ENCODE peak calls at places on chromosomes 3 and 15, in nine cellular contexts. One of them, this sample, is unnamed.

GRCh38 chr3:127200086-127200691 is 7.3 kb downstream of the PRR23E start:
- DNase-seq in cardiac septum: no peak
- DNase-seq in RWPE1: no peak
- DNase-seq in nephron progenitor cell: no peak
- DNase-seq in RPMI7951: no peak
- DNase-seq in fibroblast of villous mesenchyme: no peak
- DNase-seq in T-helper 9 cell: no peak
- DNase-seq in GM10248: peak
- DNase-seq in MCF 10A: no peak
- DNase-seq in this sample: no peak

GRCh38 chr3:72891053-72891855 is 3.4 kb downstream of the GXYLT2 start:
- DNase-seq in cardiac septum: no peak
- DNase-seq in GM10248: no peak
- DNase-seq in RWPE1: no peak
- DNase-seq in RPMI7951: peak
- DNase-seq in nephron progenitor cell: peak
- DNase-seq in MCF 10A: peak
- DNase-seq in fibroblast of villous mesenchyme: peak
- DNase-seq in T-helper 9 cell: no peak
- DNase-seq in this sample: no peak

GRCh38 chr3:148735597-148735996 is 37.9 kb downstream of the AGTR1 start:
- DNase-seq in cardiac septum: no peak
- DNase-seq in T-helper 9 cell: no peak
- DNase-seq in GM10248: no peak
- DNase-seq in RPMI7951: no peak
- DNase-seq in nephron progenitor cell: no peak
- DNase-seq in MCF 10A: no peak
- DNase-seq in RWPE1: no peak
- DNase-seq in fibroblast of villous mesenchyme: no peak
- DNase-seq in this sample: no peak

GRCh38 chr3:94440767-94441493 is 378.1 kb downstream of the NSUN3 start:
- DNase-seq in fibroblast of villous mesenchyme: peak
- DNase-seq in RPMI7951: peak
- DNase-seq in nephron progenitor cell: no peak
- DNase-seq in MCF 10A: peak
- DNase-seq in cardiac septum: no peak
- DNase-seq in RWPE1: peak
- DNase-seq in GM10248: no peak
- DNase-seq in T-helper 9 cell: no peak
- DNase-seq in this sample: no peak

GRCh38 chr3:16388850-16389411 is 123.9 kb downstream of the OXNAD1 start:
- DNase-seq in cardiac septum: no peak
- DNase-seq in nephron progenitor cell: no peak
- DNase-seq in GM10248: no peak
- DNase-seq in MCF 10A: no peak
- DNase-seq in RWPE1: no peak
- DNase-seq in RPMI7951: peak
- DNase-seq in T-helper 9 cell: no peak
- DNase-seq in fibroblast of villous mesenchyme: peak
- DNase-seq in this sample: no peak

GRCh38 chr3:187150599-187150998 is 11.3 kb upstream of the RPL39L start:
- DNase-seq in RPMI7951: no peak
- DNase-seq in T-helper 9 cell: peak
- DNase-seq in nephron progenitor cell: no peak
- DNase-seq in GM10248: no peak
- DNase-seq in RWPE1: no peak
- DNase-seq in MCF 10A: no peak
- DNase-seq in fibroblast of villous mesenchyme: no peak
- DNase-seq in cardiac septum: no peak
- DNase-seq in this sample: peak

GRCh38 chr3:16587703-16588070 is 17.5 kb downstream of the DAZL start:
- DNase-seq in RWPE1: no peak
- DNase-seq in MCF 10A: peak
- DNase-seq in fibroblast of villous mesenchyme: peak
- DNase-seq in GM10248: no peak
- DNase-seq in T-helper 9 cell: no peak
- DNase-seq in RPMI7951: no peak
- DNase-seq in nephron progenitor cell: no peak
- DNase-seq in cardiac septum: no peak
- DNase-seq in this sample: no peak

GRCh38 chr3:64300790-64301423 is 75.6 kb upstream of the PRICKLE2 start:
- DNase-seq in T-helper 9 cell: no peak
- DNase-seq in GM10248: no peak
- DNase-seq in nephron progenitor cell: no peak
- DNase-seq in cardiac septum: no peak
- DNase-seq in RWPE1: no peak
- DNase-seq in fibroblast of villous mesenchyme: peak
- DNase-seq in MCF 10A: peak
- DNase-seq in RPMI7951: peak
- DNase-seq in this sample: no peak

GRCh38 chr3:39106281-39107055 is 959 bp downstream of the GORASP1 start:
- DNase-seq in T-helper 9 cell: no peak
- DNase-seq in GM10248: no peak
- DNase-seq in RPMI7951: peak
- DNase-seq in nephron progenitor cell: no peak
- DNase-seq in RWPE1: peak
- DNase-seq in MCF 10A: no peak
- DNase-seq in fibroblast of villous mesenchyme: peak
- DNase-seq in cardiac septum: no peak
- DNase-seq in this sample: no peak

GRCh38 chr3:157493627-157494550 is 9.3 kb downstream of the VEPH1 start:
- DNase-seq in T-helper 9 cell: no peak
- DNase-seq in fibroblast of villous mesenchyme: peak
- DNase-seq in GM10248: no peak
- DNase-seq in RPMI7951: peak
- DNase-seq in MCF 10A: peak
- DNase-seq in nephron progenitor cell: no peak
- DNase-seq in cardiac septum: no peak
- DNase-seq in RWPE1: peak
- DNase-seq in this sample: no peak

GRCh38 chr3:13140596-13140995 is 67.4 kb upstream of the IQSEC1 start:
- DNase-seq in fibroblast of villous mesenchyme: no peak
- DNase-seq in RWPE1: no peak
- DNase-seq in T-helper 9 cell: no peak
- DNase-seq in MCF 10A: no peak
- DNase-seq in cardiac septum: peak
- DNase-seq in GM10248: no peak
- DNase-seq in nephron progenitor cell: no peak
- DNase-seq in RPMI7951: no peak
- DNase-seq in this sample: no peak

GRCh38 chr3:178960918-178961317 is 110.7 kb downstream of the ZMAT3 start:
- DNase-seq in cardiac septum: no peak
- DNase-seq in GM10248: no peak
- DNase-seq in RWPE1: no peak
- DNase-seq in T-helper 9 cell: no peak
- DNase-seq in RPMI7951: no peak
- DNase-seq in MCF 10A: no peak
- DNase-seq in fibroblast of villous mesenchyme: no peak
- DNase-seq in nephron progenitor cell: no peak
- DNase-seq in this sample: no peak

GRCh38 chr15:100349321-100349695 is 7.5 kb upstream of the ADAMTS17 start:
- DNase-seq in MCF 10A: no peak
- DNase-seq in GM10248: no peak
- DNase-seq in nephron progenitor cell: no peak
- DNase-seq in cardiac septum: no peak
- DNase-seq in fibroblast of villous mesenchyme: no peak
- DNase-seq in RWPE1: no peak
- DNase-seq in T-helper 9 cell: no peak
- DNase-seq in RPMI7951: no peak
- DNase-seq in this sample: no peak

GRCh38 chr3:170506556-170506955 is 79.3 kb downstream of the SLC7A14 start:
- DNase-seq in cardiac septum: no peak
- DNase-seq in nephron progenitor cell: no peak
- DNase-seq in RPMI7951: peak
- DNase-seq in fibroblast of villous mesenchyme: peak
- DNase-seq in GM10248: no peak
- DNase-seq in MCF 10A: peak
- DNase-seq in T-helper 9 cell: no peak
- DNase-seq in RWPE1: no peak
- DNase-seq in this sample: no peak

GRCh38 chr3:169813757-169814517 is 1.2 kb upstream of the LRRC34 start:
- DNase-seq in MCF 10A: peak
- DNase-seq in cardiac septum: no peak
- DNase-seq in nephron progenitor cell: no peak
- DNase-seq in GM10248: peak
- DNase-seq in T-helper 9 cell: peak
- DNase-seq in fibroblast of villous mesenchyme: peak
- DNase-seq in RWPE1: no peak
- DNase-seq in RPMI7951: peak
- DNase-seq in this sample: peak

GRCh38 chr15:31402511-31403056 is 75.9 kb downstream of the KLF13 start:
- DNase-seq in T-helper 9 cell: no peak
- DNase-seq in MCF 10A: peak
- DNase-seq in fibroblast of villous mesenchyme: peak
- DNase-seq in nephron progenitor cell: no peak
- DNase-seq in RWPE1: no peak
- DNase-seq in cardiac septum: no peak
- DNase-seq in GM10248: no peak
- DNase-seq in RPMI7951: no peak
- DNase-seq in this sample: no peak

GRCh38 chr3:9916346-9916733 is 558 bp upstream of the IL17RC start:
- DNase-seq in RWPE1: no peak
- DNase-seq in fibroblast of villous mesenchyme: peak
- DNase-seq in RPMI7951: peak
- DNase-seq in MCF 10A: no peak
- DNase-seq in GM10248: no peak
- DNase-seq in T-helper 9 cell: no peak
- DNase-seq in cardiac septum: no peak
- DNase-seq in nephron progenitor cell: no peak
- DNase-seq in this sample: no peak

GRCh38 chr15:48790716-48791115 is 20.2 kb downstream of the CEP152 start:
- DNase-seq in nephron progenitor cell: no peak
- DNase-seq in GM10248: no peak
- DNase-seq in MCF 10A: no peak
- DNase-seq in RPMI7951: peak
- DNase-seq in cardiac septum: no peak
- DNase-seq in RWPE1: no peak
- DNase-seq in T-helper 9 cell: no peak
- DNase-seq in fibroblast of villous mesenchyme: no peak
- DNase-seq in this sample: no peak

GRCh38 chr15:58522865-58523264 is 91.1 kb downstream of the LIPC start:
- DNase-seq in GM10248: no peak
- DNase-seq in fibroblast of villous mesenchyme: no peak
- DNase-seq in T-helper 9 cell: no peak
- DNase-seq in MCF 10A: no peak
- DNase-seq in RWPE1: no peak
- DNase-seq in nephron progenitor cell: no peak
- DNase-seq in RPMI7951: peak
- DNase-seq in cardiac septum: peak
- DNase-seq in this sample: no peak

GRCh38 chr15:47027322-47027946 is 689.9 kb upstream of the SEMA6D start:
- DNase-seq in MCF 10A: no peak
- DNase-seq in GM10248: no peak
- DNase-seq in RPMI7951: no peak
- DNase-seq in fibroblast of villous mesenchyme: no peak
- DNase-seq in RWPE1: no peak
- DNase-seq in cardiac septum: no peak
- DNase-seq in nephron progenitor cell: no peak
- DNase-seq in T-helper 9 cell: no peak
- DNase-seq in this sample: no peak

GRCh38 chr15:88467073-88467934 is at the start of the genes MRPL46 and MRPS11:
- DNase-seq in cardiac septum: peak
- DNase-seq in RWPE1: peak
- DNase-seq in T-helper 9 cell: peak
- DNase-seq in MCF 10A: peak
- DNase-seq in GM10248: peak
- DNase-seq in RPMI7951: peak
- DNase-seq in nephron progenitor cell: peak
- DNase-seq in fibroblast of villous mesenchyme: peak
- DNase-seq in this sample: peak

GRCh38 chr3:184659797-184660301 is 52.0 kb downstream of the MAGEF1 start:
- DNase-seq in cardiac septum: no peak
- DNase-seq in nephron progenitor cell: no peak
- DNase-seq in MCF 10A: peak
- DNase-seq in RPMI7951: peak
- DNase-seq in fibroblast of villous mesenchyme: peak
- DNase-seq in GM10248: no peak
- DNase-seq in T-helper 9 cell: no peak
- DNase-seq in RWPE1: no peak
- DNase-seq in this sample: no peak

GRCh38 chr3:127170794-127171193 is 22.1 kb upstream of the PRR23E start:
- DNase-seq in nephron progenitor cell: peak
- DNase-seq in GM10248: no peak
- DNase-seq in T-helper 9 cell: no peak
- DNase-seq in RPMI7951: peak
- DNase-seq in fibroblast of villous mesenchyme: peak
- DNase-seq in MCF 10A: peak
- DNase-seq in cardiac septum: peak
- DNase-seq in RWPE1: peak
- DNase-seq in this sample: no peak

GRCh38 chr15:65369651-65370050 is 8.2 kb downstream of the IGDCC3 start:
- DNase-seq in GM10248: no peak
- DNase-seq in T-helper 9 cell: no peak
- DNase-seq in RWPE1: no peak
- DNase-seq in nephron progenitor cell: no peak
- DNase-seq in RPMI7951: no peak
- DNase-seq in fibroblast of villous mesenchyme: no peak
- DNase-seq in cardiac septum: peak
- DNase-seq in MCF 10A: no peak
- DNase-seq in this sample: no peak

GRCh38 chr3:153961498-153961897 is 159.7 kb upstream of the ARHGEF26 start:
- DNase-seq in RWPE1: no peak
- DNase-seq in nephron progenitor cell: no peak
- DNase-seq in cardiac septum: no peak
- DNase-seq in GM10248: no peak
- DNase-seq in MCF 10A: no peak
- DNase-seq in fibroblast of villous mesenchyme: no peak
- DNase-seq in T-helper 9 cell: no peak
- DNase-seq in RPMI7951: no peak
- DNase-seq in this sample: no peak

GRCh38 chr3:180563411-180563810 is 38.6 kb upstream of the TTC14 start:
- DNase-seq in T-helper 9 cell: no peak
- DNase-seq in fibroblast of villous mesenchyme: no peak
- DNase-seq in RWPE1: no peak
- DNase-seq in cardiac septum: no peak
- DNase-seq in RPMI7951: no peak
- DNase-seq in nephron progenitor cell: no peak
- DNase-seq in MCF 10A: no peak
- DNase-seq in GM10248: no peak
- DNase-seq in this sample: no peak

GRCh38 chr3:9178697-9179096 is 70.7 kb downstream of the SRGAP3 start:
- DNase-seq in RWPE1: no peak
- DNase-seq in T-helper 9 cell: no peak
- DNase-seq in cardiac septum: no peak
- DNase-seq in RPMI7951: no peak
- DNase-seq in MCF 10A: no peak
- DNase-seq in nephron progenitor cell: no peak
- DNase-seq in GM10248: no peak
- DNase-seq in fibroblast of villous mesenchyme: no peak
- DNase-seq in this sample: no peak

GRCh38 chr3:173733029-173733652 is 335.6 kb downstream of the NLGN1 start:
- DNase-seq in T-helper 9 cell: no peak
- DNase-seq in fibroblast of villous mesenchyme: peak
- DNase-seq in RWPE1: no peak
- DNase-seq in cardiac septum: no peak
- DNase-seq in MCF 10A: peak
- DNase-seq in GM10248: no peak
- DNase-seq in RPMI7951: no peak
- DNase-seq in nephron progenitor cell: no peak
- DNase-seq in this sample: no peak

GRCh38 chr15:33623010-33623409 is 312.2 kb downstream of the RYR3 start:
- DNase-seq in cardiac septum: no peak
- DNase-seq in T-helper 9 cell: no peak
- DNase-seq in nephron progenitor cell: no peak
- DNase-seq in RWPE1: no peak
- DNase-seq in RPMI7951: no peak
- DNase-seq in MCF 10A: no peak
- DNase-seq in fibroblast of villous mesenchyme: no peak
- DNase-seq in GM10248: no peak
- DNase-seq in this sample: no peak

GRCh38 chr3:43817825-43818224 is 127.1 kb downstream of the ABHD5 start:
- DNase-seq in GM10248: no peak
- DNase-seq in RPMI7951: no peak
- DNase-seq in fibroblast of villous mesenchyme: no peak
- DNase-seq in cardiac septum: no peak
- DNase-seq in RWPE1: no peak
- DNase-seq in nephron progenitor cell: no peak
- DNase-seq in T-helper 9 cell: no peak
- DNase-seq in MCF 10A: no peak
- DNase-seq in this sample: no peak

GRCh38 chr3:60553144-60553543 is 698.1 kb downstream of the FHIT start:
- DNase-seq in RPMI7951: no peak
- DNase-seq in fibroblast of villous mesenchyme: no peak
- DNase-seq in cardiac septum: no peak
- DNase-seq in T-helper 9 cell: no peak
- DNase-seq in MCF 10A: no peak
- DNase-seq in RWPE1: no peak
- DNase-seq in GM10248: no peak
- DNase-seq in nephron progenitor cell: no peak
- DNase-seq in this sample: no peak

This sample was measured in CD4-positive, alpha-beta T cell.